ENCODE peak calls at places on chromosomes 12 and 14, in seven cellular contexts. One of them, this sample, is unnamed.

GRCh38 chr14:37668646-37669045 is 73.2 kb downstream of the TTC6 start:
- DNase-seq in MG63: no peak
- DNase-seq in neuronal stem cell: no peak
- DNase-seq in iPS-NIHi11: no peak
- DNase-seq in astrocyte of the hippocampus: no peak
- DNase-seq in GM12891: no peak
- DNase-seq in KBM-7: no peak
- DNase-seq in this sample: peak; percentile 64

GRCh38 chr12:26273811-26274210 is 78.4 kb downstream of the SSPN start:
- DNase-seq in MG63: no peak
- DNase-seq in neuronal stem cell: no peak
- DNase-seq in iPS-NIHi11: no peak
- DNase-seq in astrocyte of the hippocampus: peak; percentile 36
- DNase-seq in GM12891: no peak
- DNase-seq in KBM-7: peak; percentile 23
- DNase-seq in this sample: no peak

GRCh38 chr14:33127531-33127930 is 188.9 kb downstream of the NPAS3 start:
- DNase-seq in MG63: no peak
- DNase-seq in neuronal stem cell: no peak
- DNase-seq in iPS-NIHi11: no peak
- DNase-seq in astrocyte of the hippocampus: peak; percentile 12
- DNase-seq in GM12891: no peak
- DNase-seq in KBM-7: no peak
- DNase-seq in this sample: peak; percentile 12

GRCh38 chr14:20421267-20421666 is 8.0 kb upstream of the TEP1 start:
- DNase-seq in MG63: no peak
- DNase-seq in neuronal stem cell: no peak
- DNase-seq in iPS-NIHi11: no peak
- DNase-seq in astrocyte of the hippocampus: no peak
- DNase-seq in GM12891: no peak
- DNase-seq in KBM-7: no peak
- DNase-seq in this sample: no peak

GRCh38 chr14:38777401-38777800 is 325.6 kb downstream of the SEC23A start:
- DNase-seq in MG63: no peak
- DNase-seq in neuronal stem cell: no peak
- DNase-seq in iPS-NIHi11: no peak
- DNase-seq in astrocyte of the hippocampus: no peak
- DNase-seq in GM12891: no peak
- DNase-seq in KBM-7: no peak
- DNase-seq in this sample: no peak

GRCh38 chr14:94058128-94058673 is 22.8 kb downstream of the DDX24 start:
- DNase-seq in MG63: no peak
- DNase-seq in neuronal stem cell: no peak
- DNase-seq in iPS-NIHi11: no peak
- DNase-seq in astrocyte of the hippocampus: no peak
- DNase-seq in GM12891: no peak
- DNase-seq in KBM-7: no peak
- DNase-seq in this sample: no peak

GRCh38 chr14:23436327-23437141 is 1.1 kb upstream of the MYH7 start:
- DNase-seq in MG63: no peak
- DNase-seq in neuronal stem cell: no peak
- DNase-seq in iPS-NIHi11: no peak
- DNase-seq in astrocyte of the hippocampus: peak; percentile 33
- DNase-seq in GM12891: no peak
- DNase-seq in KBM-7: no peak
- DNase-seq in this sample: no peak

GRCh38 chr12:82694970-82695369 is 8.3 kb downstream of the TMTC2 start:
- DNase-seq in MG63: no peak
- DNase-seq in neuronal stem cell: no peak
- DNase-seq in iPS-NIHi11: no peak
- DNase-seq in astrocyte of the hippocampus: no peak
- DNase-seq in GM12891: no peak
- DNase-seq in KBM-7: no peak
- DNase-seq in this sample: peak; percentile 41

GRCh38 chr12:12717586-12718381 is 616 bp downstream of the CDKN1B start:
- DNase-seq in MG63: peak; percentile 19
- DNase-seq in neuronal stem cell: no peak
- DNase-seq in iPS-NIHi11: peak; percentile 45
- DNase-seq in astrocyte of the hippocampus: peak; percentile 49
- DNase-seq in GM12891: no peak
- DNase-seq in KBM-7: peak; percentile 61
- DNase-seq in this sample: no peak

GRCh38 chr14:56248442-56248841 is 130.2 kb downstream of the PELI2 start:
- DNase-seq in MG63: no peak
- DNase-seq in neuronal stem cell: no peak
- DNase-seq in iPS-NIHi11: no peak
- DNase-seq in astrocyte of the hippocampus: no peak
- DNase-seq in GM12891: no peak
- DNase-seq in KBM-7: no peak
- DNase-seq in this sample: no peak

GRCh38 chr12:1104088-1104800 is 113.2 kb downstream of the ERC1 start:
- DNase-seq in MG63: no peak
- DNase-seq in neuronal stem cell: no peak
- DNase-seq in iPS-NIHi11: no peak
- DNase-seq in astrocyte of the hippocampus: no peak
- DNase-seq in GM12891: no peak
- DNase-seq in KBM-7: no peak
- DNase-seq in this sample: no peak

GRCh38 chr14:75361751-75362433 is 65.9 kb upstream of the JDP2 start:
- DNase-seq in MG63: peak; percentile 23
- DNase-seq in neuronal stem cell: no peak
- DNase-seq in iPS-NIHi11: no peak
- DNase-seq in astrocyte of the hippocampus: no peak
- DNase-seq in GM12891: no peak
- DNase-seq in KBM-7: no peak
- DNase-seq in this sample: no peak